ENCODE peak calls at places on chromosomes 7 and 10, in ten cellular contexts. Q, N, X, G, Z, Y, U, O, W and V are unnamed samples.

GRCh38 chr10:20489961-20490360 is 407.1 kb downstream of the NEBL start:
- DNase-seq in Q (no peak), N (no peak), X (no peak), G (no peak), Z (no peak), Y (no peak), U (no peak), O (no peak), W (no peak), V (no peak)

GRCh38 chr10:95240811-95241210 is 46.8 kb downstream of the ACSM6 start:
- DNase-seq in Q (no peak), N (no peak), X (no peak), G (no peak), Z (no peak), Y (no peak), U (no peak), O (no peak), W (no peak), V (no peak)

GRCh38 chr10:99432881-99433280 is 2.5 kb upstream of the GOT1 start:
- DNase-seq in Q (no peak), N (no peak), X (no peak), G (no peak), Z (no peak), Y (no peak), U (no peak), O (no peak), W (no peak), V (no peak)

GRCh38 chr7:3168370-3168769 is 124.7 kb upstream of the CARD11 start:
- DNase-seq in Q (no peak), N (no peak), X (no peak), G (no peak), Z (no peak), Y (no peak), U (no peak), O (no peak), W (no peak), V (no peak)

GRCh38 chr7:90298145-90299038 is 22.7 kb downstream of the FAM237B start:
- DNase-seq in Q (peak; percentile 83), N (peak; percentile 40), X (peak; percentile 28), G (peak; percentile 70), Z (peak; percentile 76), Y (peak; percentile 42), U (peak; percentile 87), O (no peak), W (no peak), V (peak; percentile 59)

GRCh38 chr7:127239814-127240213 is 12.9 kb downstream of the GRM8 start:
- DNase-seq in Q (no peak), N (no peak), X (no peak), G (no peak), Z (peak; percentile 4), Y (no peak), U (no peak), O (no peak), W (no peak), V (peak; percentile 66)

GRCh38 chr7:158887594-158887993 is 31.2 kb downstream of the DYNC2I1 start:
- DNase-seq in Q (peak; percentile 49), N (no peak), X (no peak), G (no peak), Z (no peak), Y (no peak), U (no peak), O (no peak), W (no peak), V (no peak)

GRCh38 chr7:131045526-131045925 is 282.1 kb upstream of the MKLN1 start:
- DNase-seq in Q (no peak), N (no peak), X (no peak), G (no peak), Z (no peak), Y (no peak), U (no peak), O (no peak), W (no peak), V (no peak)

GRCh38 chr10:130934333-130935035 is 377.0 kb downstream of the TCERG1L start:
- DNase-seq in Q (no peak), N (no peak), X (no peak), G (no peak), Z (no peak), Y (no peak), U (no peak), O (no peak), W (no peak), V (peak; percentile 73)

GRCh38 chr10:110032801-110033723 is 25.3 kb downstream of the ADD3 start:
- DNase-seq in Q (no peak), N (no peak), X (no peak), G (no peak), Z (no peak), Y (no peak), U (peak; percentile 71), O (no peak), W (no peak), V (no peak)

GRCh38 chr10:120850911-120851865 is at the start of gene WDR11:
- DNase-seq in Q (peak; percentile 94), N (peak; percentile 77), X (peak; percentile 81), G (peak; percentile 92), Z (peak; percentile 94), Y (peak; percentile 77), U (peak; percentile 95), O (peak; percentile 36), W (peak; percentile 40), V (peak; percentile 89)

GRCh38 chr10:86630079-86630478 is 24.3 kb upstream of the OPN4 start:
- DNase-seq in Q (peak; percentile 55), N (no peak), X (no peak), G (no peak), Z (no peak), Y (no peak), U (peak; percentile 66), O (no peak), W (no peak), V (no peak)

GRCh38 chr7:9876053-9876452 is 1097.6 kb upstream of the PHF14 start:
- DNase-seq in Q (no peak), N (no peak), X (no peak), G (no peak), Z (no peak), Y (no peak), U (no peak), O (no peak), W (no peak), V (no peak)

GRCh38 chr10:42827201-42827600 is 44.6 kb downstream of the BMS1 start:
- DNase-seq in Q (no peak), N (no peak), X (no peak), G (no peak), Z (peak; percentile 9), Y (no peak), U (no peak), O (no peak), W (no peak), V (no peak)

GRCh38 chr7:4683043-4683883 is 1.2 kb downstream of the FOXK1 start:
- DNase-seq in Q (peak; percentile 25), N (peak; percentile 35), X (no peak), G (peak; percentile 45), Z (no peak), Y (no peak), U (peak; percentile 26), O (no peak), W (no peak), V (no peak)

GRCh38 chr10:76297787-76298281 is 866.4 kb downstream of the LRMDA start:
- DNase-seq in Q (no peak), N (no peak), X (no peak), G (no peak), Z (no peak), Y (no peak), U (no peak), O (no peak), W (no peak), V (no peak)

GRCh38 chr10:97851341-97852001 is 1.8 kb downstream of the GOLGA7B start:
- DNase-seq in Q (no peak), N (no peak), X (no peak), G (no peak), Z (no peak), Y (no peak), U (no peak), O (no peak), W (no peak), V (no peak)

GRCh38 chr10:88890681-88891371 is 10.8 kb downstream of the STAMBPL1 start:
- DNase-seq in Q (no peak), N (no peak), X (no peak), G (no peak), Z (no peak), Y (no peak), U (no peak), O (no peak), W (no peak), V (no peak)

GRCh38 chr7:116834815-116835533 is 27.4 kb upstream of the CAPZA2 start:
- DNase-seq in Q (peak; percentile 35), N (no peak), X (no peak), G (peak; percentile 61), Z (no peak), Y (no peak), U (peak; percentile 18), O (no peak), W (no peak), V (no peak)

GRCh38 chr7:83976302-83976701 is 218.3 kb downstream of the SEMA3A start:
- DNase-seq in Q (peak; percentile 47), N (peak; percentile 15), X (peak; percentile 20), G (peak; percentile 28), Z (peak; percentile 80), Y (peak; percentile 21), U (peak; percentile 51), O (no peak), W (no peak), V (peak; percentile 78)

GRCh38 chr10:132868995-132869394 is 73.4 kb downstream of the CFAP46 start:
- DNase-seq in Q (no peak), N (no peak), X (no peak), G (no peak), Z (no peak), Y (no peak), U (no peak), O (no peak), W (no peak), V (no peak)

GRCh38 chr10:80356563-80356999 is at the start of the genes DYDC1 and DYDC2:
- DNase-seq in Q (peak; percentile 20), N (peak; percentile 45), X (peak; percentile 42), G (peak; percentile 8), Z (peak; percentile 58), Y (no peak), U (peak; percentile 25), O (no peak), W (no peak), V (no peak)

GRCh38 chr7:47221826-47222225 is 360.1 kb downstream of the TNS3 start:
- DNase-seq in Q (peak; percentile 23), N (no peak), X (no peak), G (no peak), Z (no peak), Y (no peak), U (no peak), O (no peak), W (no peak), V (no peak)

GRCh38 chr7:18703743-18704142 is 208.2 kb downstream of the HDAC9 start:
- DNase-seq in Q (no peak), N (no peak), X (no peak), G (no peak), Z (no peak), Y (no peak), U (no peak), O (no peak), W (no peak), V (no peak)

GRCh38 chr10:76942556-76943416 is 694.8 kb downstream of the KCNMA1 start:
- DNase-seq in Q (peak; percentile 22), N (no peak), X (no peak), G (no peak), Z (no peak), Y (no peak), U (peak; percentile 41), O (no peak), W (no peak), V (no peak)

GRCh38 chr10:103506061-103506460 is 12.6 kb downstream of the NEURL1 start:
- DNase-seq in Q (no peak), N (no peak), X (peak; percentile 1), G (no peak), Z (no peak), Y (no peak), U (no peak), O (no peak), W (no peak), V (no peak)

GRCh38 chr7:27920281-27920946 is 180.5 kb downstream of the TAX1BP1 start:
- DNase-seq in Q (no peak), N (no peak), X (no peak), G (no peak), Z (no peak), Y (no peak), U (no peak), O (no peak), W (no peak), V (no peak)

GRCh38 chr10:12499587-12499986 is 150.2 kb downstream of the CAMK1D start:
- DNase-seq in Q (no peak), N (no peak), X (no peak), G (no peak), Z (no peak), Y (no peak), U (no peak), O (no peak), W (no peak), V (no peak)